ENCODE peak calls at places on chromosomes 5 and 9, in ten cellular contexts. V is GM23248; T is DND-41; X is fibroblast of pulmonary artery; Y is stimulated activated CD4-positive, alpha-beta T cell treated with anti-CD3 and anti-CD28 coated beads, Interleukin-1b, Interleukin-23, amount 100 ng/mL, for 24 hours; K is skeletal muscle cell; J is immature natural killer cell; N is astrocyte of the spinal cord; R is LNCaP clone FGC; C is anterior cingulate cortex. A is an unnamed sample.

GRCh38 chr9:132942541-132943182 is 1.8 kb downstream of the TSC1 start:
- DNase-seq in K (no peak), J (no peak), T (no peak), Y (no peak), X (peak), R (no peak), C (no peak), N (no peak), V (peak), A (no peak)

GRCh38 chr9:137365552-137366444 is 57.2 kb downstream of the EXD3 start:
- DNase-seq in C (no peak), V (no peak), T (no peak), J (no peak), N (no peak), K (no peak), Y (no peak), X (no peak), R (no peak), A (no peak)

GRCh38 chr5:14463629-14464028 is 118.0 kb upstream of the OTULINL start:
- DNase-seq in C (no peak), T (no peak), V (peak), Y (no peak), N (no peak), J (no peak), X (peak), R (peak), K (no peak), A (no peak)

GRCh38 chr5:176373100-176373818 is 8.0 kb downstream of the ARL10 start:
- DNase-seq in X (peak), K (no peak), Y (no peak), N (no peak), V (no peak), T (no peak), J (no peak), C (no peak), R (no peak), A (no peak)

GRCh38 chr5:172740483-172741205 is 30.4 kb downstream of the DUSP1 start:
- DNase-seq in J (no peak), K (peak), C (no peak), V (peak), Y (no peak), X (peak), T (no peak), R (no peak), N (peak), A (no peak)

GRCh38 chr9:87816041-87816440 is 66.6 kb upstream of the SPATA31E1 start:
- DNase-seq in J (no peak), N (peak), C (no peak), R (peak), T (no peak), Y (no peak), X (peak), K (no peak), V (peak), A (no peak)

GRCh38 chr5:91636351-91636750 is 253.2 kb upstream of the ARRDC3 start:
- DNase-seq in T (no peak), J (no peak), K (no peak), R (no peak), X (no peak), C (no peak), N (no peak), V (no peak), Y (no peak), A (no peak)

GRCh38 chr5:92559743-92560142 is 1021.3 kb downstream of the NR2F1-AS1 start:
- DNase-seq in X (no peak), Y (no peak), J (no peak), V (peak), R (no peak), N (peak), C (no peak), T (no peak), K (no peak), A (no peak)

GRCh38 chr9:68798408-68798807 is 93.4 kb downstream of the PIP5K1B start:
- DNase-seq in V (no peak), C (no peak), N (no peak), R (no peak), J (no peak), X (no peak), Y (no peak), K (no peak), T (peak), A (no peak)

GRCh38 chr5:81393783-81394718 is at the start of gene ACOT12:
- DNase-seq in R (no peak), T (no peak), K (no peak), X (peak), V (peak), N (peak), J (no peak), C (peak), Y (no peak), A (no peak)

GRCh38 chr9:114409103-114409780 is 21.5 kb upstream of the AKNA start:
- DNase-seq in K (no peak), V (peak), J (no peak), C (no peak), Y (no peak), R (no peak), T (no peak), X (no peak), N (peak), A (no peak)

GRCh38 chr9:97905228-97905627 is 17.1 kb downstream of the TRMO start:
- DNase-seq in V (no peak), T (peak), C (no peak), K (no peak), N (no peak), J (peak), X (no peak), Y (no peak), R (no peak), A (no peak)

GRCh38 chr5:147554285-147554817 is 44.5 kb upstream of the DPYSL3 start:
- DNase-seq in J (no peak), X (peak), R (peak), V (peak), K (no peak), T (no peak), Y (no peak), N (peak), C (no peak), A (no peak)

GRCh38 chr9:127065592-127065991 is 56.8 kb downstream of the ANGPTL2 start:
- DNase-seq in V (peak), R (no peak), C (no peak), X (peak), N (peak), K (peak), J (no peak), T (no peak), Y (no peak), A (no peak)

GRCh38 chr9:112327718-112328450 is 5.5 kb downstream of the PTBP3 start:
- DNase-seq in N (no peak), J (no peak), K (no peak), X (no peak), C (no peak), V (peak), Y (no peak), R (no peak), T (no peak), A (no peak)

GRCh38 chr5:44329716-44330115 is 59.5 kb downstream of the FGF10 start:
- DNase-seq in R (no peak), J (no peak), K (no peak), C (no peak), V (no peak), X (no peak), N (no peak), Y (no peak), T (no peak), A (no peak)